ENCODE peak calls at places on chromosomes 1 and 21, in seven cellular contexts. F is AG20443; C is endothelial cell; Y is activated naive CD8-positive, alpha-beta T cell treated with anti-CD3 and anti-CD28 coated beads, Interleukin-2, amount 50 U/mL, for 24 hours; M is iPS-NIHi11; V is EL; X is psoas muscle. Z is an unnamed sample.

GRCh38 chr1:169127305-169127704 is 20.8 kb downstream of the ATP1B1 start:
- DNase-seq in F (no peak), C (no peak), Y (no peak), M (no peak), V (no peak), X (no peak), Z (no peak)

GRCh38 chr1:157992031-157992568 is 1.3 kb upstream of the KIRREL1 start:
- DNase-seq in F (peak; percentile 80), C (peak; percentile 80), Y (peak; percentile 59), M (peak; percentile 73), V (peak; percentile 75), X (peak; percentile 82), Z (no peak)

GRCh38 chr1:29849038-29849750 is 612.9 kb downstream of the PTPRU start:
- DNase-seq in F (peak; percentile 35), C (peak; percentile 55), Y (peak; percentile 38), M (peak; percentile 52), V (peak; percentile 31), X (no peak), Z (no peak)

GRCh38 chr1:6084781-6085495 is 39.2 kb downstream of the KCNAB2 start:
- DNase-seq in F (no peak), C (no peak), Y (no peak), M (no peak), V (no peak), X (no peak), Z (no peak)

GRCh38 chr1:86194491-86195034 is 38.0 kb upstream of the COL24A1 start:
- DNase-seq in F (no peak), C (no peak), Y (no peak), M (no peak), V (no peak), X (no peak), Z (no peak)

GRCh38 chr1:238346340-238346739 is 455.6 kb upstream of the ZP4 start:
- DNase-seq in F (no peak), C (no peak), Y (no peak), M (no peak), V (no peak), X (no peak), Z (no peak)

GRCh38 chr1:8353386-8353785 is 35.5 kb downstream of the SLC45A1 start:
- DNase-seq in F (no peak), C (no peak), Y (no peak), M (no peak), V (no peak), X (peak; percentile 71), Z (no peak)

GRCh38 chr1:222877854-222878253 is 63.0 kb downstream of the DISP1 start:
- DNase-seq in F (no peak), C (no peak), Y (no peak), M (no peak), V (no peak), X (no peak), Z (no peak)

GRCh38 chr1:21534674-21535378 is 25.6 kb downstream of the ALPL start:
- DNase-seq in F (peak; percentile 60), C (peak; percentile 56), Y (peak; percentile 16), M (peak; percentile 81), V (peak; percentile 22), X (no peak), Z (no peak)

GRCh38 chr1:204191481-204191880 is 4.8 kb downstream of the KISS1 start:
- DNase-seq in F (no peak), C (no peak), Y (no peak), M (no peak), V (no peak), X (peak; percentile 66), Z (no peak)

GRCh38 chr1:26786437-26787380 is 1.0 kb upstream of the PIGV start:
- DNase-seq in F (peak; percentile 88), C (peak; percentile 46), Y (peak; percentile 56), M (peak; percentile 62), V (peak; percentile 91), X (peak; percentile 81), Z (no peak)

GRCh38 chr1:154747841-154748766 is 122.0 kb downstream of the KCNN3 start:
- DNase-seq in F (no peak), C (no peak), Y (peak; percentile 62), M (no peak), V (no peak), X (no peak), Z (no peak)

GRCh38 chr21:21860888-21861287 is 862.7 kb downstream of the NCAM2 start:
- DNase-seq in F (no peak), C (no peak), Y (no peak), M (no peak), V (peak; percentile 60), X (no peak), Z (no peak)

Z was measured in NCI-H1417 treated with DMSO at 0.1 percent for 48 hours.